ENCODE peak calls at places on chromosome 15, in four cellular contexts. One of them, this sample, is unnamed.

GRCh38 chr15:39888809-39889208 is 31.3 kb downstream of the GPR176 start:
- DNase-seq in A549: no peak
- DNase-seq in endothelial cell of umbilical vein: no peak
- DNase-seq in GM12878: no peak
- DNase-seq in this sample: peak; percentile 14

GRCh38 chr15:62482715-62483429 is 317.8 kb upstream of the C2CD4B start:
- DNase-seq in A549: peak; percentile 57
- DNase-seq in GM12878: peak; percentile 75
- DNase-seq in endothelial cell of umbilical vein: no peak
- DNase-seq in this sample: peak; percentile 69

GRCh38 chr15:44216958-44217357 is 21.9 kb upstream of the FRMD5 start:
- DNase-seq in endothelial cell of umbilical vein: no peak
- DNase-seq in A549: no peak
- DNase-seq in GM12878: no peak
- DNase-seq in this sample: no peak

GRCh38 chr15:98668566-98669308 is 20.4 kb downstream of the IGF1R start:
- DNase-seq in endothelial cell of umbilical vein: peak; percentile 75
- DNase-seq in GM12878: peak; percentile 38
- DNase-seq in A549: no peak
- DNase-seq in this sample: no peak

GRCh38 chr15:52306270-52306669 is 10.7 kb upstream of the MYO5C start:
- DNase-seq in A549: peak; percentile 47
- DNase-seq in GM12878: no peak
- DNase-seq in endothelial cell of umbilical vein: peak; percentile 33
- DNase-seq in this sample: no peak

GRCh38 chr15:92725171-92725570 is 69.6 kb upstream of the FAM174B start:
- DNase-seq in endothelial cell of umbilical vein: no peak
- DNase-seq in GM12878: no peak
- DNase-seq in A549: no peak
- DNase-seq in this sample: no peak

GRCh38 chr15:97961067-97961954 is 808 bp downstream of the ARRDC4 start:
- DNase-seq in GM12878: no peak
- DNase-seq in endothelial cell of umbilical vein: no peak
- DNase-seq in A549: no peak
- DNase-seq in this sample: peak; percentile 34

GRCh38 chr15:48936666-48937065 is 27.1 kb downstream of the SHC4 start:
- DNase-seq in A549: no peak
- DNase-seq in GM12878: no peak
- DNase-seq in endothelial cell of umbilical vein: no peak
- DNase-seq in this sample: no peak

GRCh38 chr15:89367485-89368451 is 33.1 kb upstream of the POLG start:
- DNase-seq in A549: peak; percentile 64
- DNase-seq in GM12878: no peak
- DNase-seq in endothelial cell of umbilical vein: no peak
- DNase-seq in this sample: no peak
- TF ChIP-seq MYC in A549: no peak
- TF ChIP-seq MYC in GM12878: no peak
- TF ChIP-seq MYC in endothelial cell of umbilical vein: no peak
- TF ChIP-seq MYC in this sample: no peak

DNA sequence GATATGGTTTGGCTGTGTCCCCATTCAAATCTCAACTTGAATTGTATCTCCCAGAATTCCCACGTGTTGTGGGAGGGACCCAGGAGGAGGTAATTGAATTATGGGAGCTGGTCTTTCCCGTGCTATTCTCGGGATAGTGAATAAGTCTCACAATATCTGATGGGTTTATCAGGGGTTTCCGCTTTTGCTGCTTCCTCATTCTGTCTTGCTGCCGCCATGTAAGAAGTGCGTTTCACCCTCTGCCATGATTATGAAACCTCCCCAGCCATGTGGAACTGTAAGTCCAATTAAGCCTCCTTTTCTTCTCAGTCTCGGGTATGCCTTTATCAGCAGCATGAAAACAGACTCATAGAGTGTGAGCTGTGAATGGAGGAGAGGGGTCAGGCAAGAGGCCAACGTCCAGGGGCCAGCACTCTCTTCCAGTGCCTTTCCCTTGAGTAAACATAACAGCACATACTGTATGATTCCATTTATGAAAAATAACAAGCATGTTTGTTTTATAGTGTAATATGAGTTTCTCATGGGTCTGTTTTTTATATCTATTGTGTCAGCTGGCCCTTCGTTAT is 16.3 kb upstream of the LCTL start:
- DNase-seq in endothelial cell of umbilical vein: peak; percentile 77
- DNase-seq in GM12878: no peak
- DNase-seq in A549: no peak
- DNase-seq in this sample: peak; percentile 28
- TF ChIP-seq POLR2A in endothelial cell of umbilical vein: no peak
- TF ChIP-seq POLR2A in GM12878: no peak
- TF ChIP-seq POLR2A in A549: no peak
- TF ChIP-seq POLR2A in this sample: no peak

GRCh38 chr15:22954798-22955543 is 25.2 kb downstream of the CYFIP1 start:
- DNase-seq in A549: no peak
- DNase-seq in GM12878: no peak
- DNase-seq in endothelial cell of umbilical vein: no peak
- DNase-seq in this sample: no peak
- TF ChIP-seq CTCF in A549: no peak
- TF ChIP-seq CTCF in GM12878: no peak
- TF ChIP-seq CTCF in endothelial cell of umbilical vein: no peak
- TF ChIP-seq CTCF in this sample: no peak

DNA sequence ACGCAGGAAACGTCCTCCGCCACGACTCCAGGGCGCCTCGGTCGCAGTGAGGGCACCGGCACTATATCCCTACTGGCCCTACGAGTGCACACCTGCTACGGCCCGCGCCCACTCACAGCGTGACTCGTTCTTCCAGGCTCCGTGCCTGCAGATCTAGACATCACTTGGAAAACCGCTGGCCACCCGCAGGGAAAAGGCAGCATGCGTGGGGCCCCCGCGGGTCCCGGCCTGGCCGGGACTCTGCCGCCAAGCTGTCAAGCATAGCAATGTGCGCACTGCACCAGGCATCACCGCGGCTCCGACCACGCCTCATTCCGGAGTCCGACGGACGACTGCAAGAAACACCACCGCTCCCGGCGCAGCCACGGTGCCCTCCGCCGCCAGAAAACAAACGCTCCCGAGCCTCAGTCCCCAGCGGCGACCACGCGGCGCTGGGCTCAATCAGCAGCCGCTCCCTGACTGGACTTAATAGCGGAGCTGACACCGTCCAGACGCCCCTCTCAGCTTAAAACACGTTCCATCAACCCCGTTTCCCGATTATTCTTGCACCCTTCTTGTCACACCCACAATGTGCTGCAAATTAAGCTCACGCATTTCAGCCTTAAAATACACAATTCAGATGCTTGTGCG is 984 bp downstream of the CYFIP1 start:
- DNase-seq in endothelial cell of umbilical vein: peak; percentile 59
- DNase-seq in A549: peak; percentile 73
- DNase-seq in GM12878: no peak
- DNase-seq in this sample: peak; percentile 81
- TF ChIP-seq MYC in endothelial cell of umbilical vein: no peak
- TF ChIP-seq MYC in A549: no peak
- TF ChIP-seq MYC in GM12878: no peak
- TF ChIP-seq MYC in this sample: peak; percentile 74

DNA sequence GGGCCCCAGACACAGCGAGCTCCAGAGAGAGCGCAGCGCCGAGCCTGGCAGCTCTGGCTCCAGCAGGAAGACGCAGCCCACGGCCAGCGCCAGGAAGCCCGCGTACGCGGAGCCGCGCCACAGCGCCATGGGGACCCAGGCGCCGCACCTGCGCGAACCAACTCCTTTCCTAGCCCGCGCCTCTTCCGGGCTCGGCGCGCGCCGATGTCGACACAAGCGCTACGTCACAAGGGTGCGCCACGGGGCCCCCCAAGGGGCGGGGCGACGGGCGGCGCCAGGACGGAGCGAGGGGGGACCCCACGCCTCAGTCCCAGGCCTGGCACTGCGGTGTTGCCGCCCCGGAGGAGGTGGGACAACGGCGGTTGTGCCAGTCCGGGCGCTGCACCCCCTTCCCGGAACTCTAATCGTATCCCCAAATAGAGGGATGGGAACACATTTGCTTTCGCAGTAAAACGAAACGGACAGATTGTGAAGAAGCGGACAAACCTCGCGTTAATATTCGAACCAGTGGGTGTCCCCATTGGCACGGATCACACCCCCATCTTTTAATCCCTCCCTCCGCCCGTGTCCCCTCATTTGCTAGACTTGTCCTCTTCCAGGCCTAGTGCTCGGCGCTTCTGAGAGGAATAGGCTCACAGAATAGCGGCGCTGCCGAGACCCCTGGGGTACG is at the start of gene ADPGK:
- DNase-seq in GM12878: peak; percentile 70
- DNase-seq in endothelial cell of umbilical vein: peak; percentile 94
- DNase-seq in A549: peak; percentile 96
- DNase-seq in this sample: peak; percentile 93
- TF ChIP-seq POLR2A in GM12878: peak; percentile 98
- TF ChIP-seq POLR2A in endothelial cell of umbilical vein: peak; percentile 92
- TF ChIP-seq POLR2A in A549: peak; percentile 92
- TF ChIP-seq POLR2A in this sample: peak; percentile 96

DNA sequence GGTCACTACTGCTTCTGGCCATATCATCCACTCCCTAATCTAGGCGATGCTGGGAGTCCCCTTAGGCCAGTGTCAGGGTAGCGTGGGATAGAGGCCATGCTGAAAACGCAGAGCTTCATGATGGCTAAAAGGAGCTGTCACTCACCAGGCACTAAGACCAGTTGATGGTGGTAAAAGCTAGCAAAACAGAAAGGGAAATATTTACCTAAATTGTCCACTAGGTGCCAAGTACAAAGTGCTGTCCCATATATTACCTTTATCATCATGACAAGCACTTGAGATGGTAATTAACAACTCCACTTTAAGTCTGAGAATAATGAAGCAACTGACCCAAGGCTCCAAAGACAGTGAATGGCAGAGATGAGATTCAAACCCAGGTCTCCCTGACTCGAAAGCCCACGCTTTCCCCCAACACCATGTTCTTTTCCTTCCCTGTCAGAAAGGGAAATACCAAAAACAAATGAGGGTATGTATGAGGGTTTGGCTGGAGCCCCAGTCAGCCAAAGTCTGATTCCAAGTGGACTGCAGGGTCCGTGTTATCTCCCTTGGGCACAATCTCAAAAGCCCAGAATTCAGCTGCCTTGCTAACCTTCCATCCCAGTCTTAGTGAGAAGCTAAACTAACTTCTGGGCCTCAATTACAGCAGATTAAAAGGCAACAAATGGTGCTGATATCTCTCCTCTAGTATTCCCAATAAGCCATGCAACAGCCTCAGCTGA is 84.7 kb downstream of the RBPMS2 start:
- DNase-seq in endothelial cell of umbilical vein: no peak
- DNase-seq in GM12878: no peak
- DNase-seq in A549: no peak
- DNase-seq in this sample: no peak
- TF ChIP-seq CTCF in endothelial cell of umbilical vein: no peak
- TF ChIP-seq CTCF in GM12878: peak; percentile 3
- TF ChIP-seq CTCF in A549: peak; percentile 8
- TF ChIP-seq CTCF in this sample: no peak

GRCh38 chr15:38002883-38003477 is 68.5 kb downstream of the TMCO5A start:
- DNase-seq in A549: peak; percentile 66
- DNase-seq in GM12878: peak; percentile 38
- DNase-seq in endothelial cell of umbilical vein: peak; percentile 75
- DNase-seq in this sample: peak; percentile 67
- TF ChIP-seq MYC in A549: no peak
- TF ChIP-seq MYC in GM12878: no peak
- TF ChIP-seq MYC in endothelial cell of umbilical vein: no peak
- TF ChIP-seq MYC in this sample: no peak

GRCh38 chr15:59178151-59178705 is 28.4 kb upstream of the LDHAL6B start:
- DNase-seq in GM12878: no peak
- DNase-seq in endothelial cell of umbilical vein: no peak
- DNase-seq in A549: no peak
- DNase-seq in this sample: no peak

GRCh38 chr15:59176653-59177444 is 29.8 kb upstream of the LDHAL6B start:
- DNase-seq in A549: no peak
- DNase-seq in GM12878: no peak
- DNase-seq in endothelial cell of umbilical vein: no peak
- DNase-seq in this sample: no peak

GRCh38 chr15:59185725-59186124 is 20.9 kb upstream of the LDHAL6B start:
- DNase-seq in GM12878: no peak
- DNase-seq in endothelial cell of umbilical vein: no peak
- DNase-seq in A549: peak; percentile 36
- DNase-seq in this sample: peak; percentile 30

GRCh38 chr15:59177445-59177728 is 29.3 kb upstream of the LDHAL6B start:
- DNase-seq in A549: no peak
- DNase-seq in GM12878: no peak
- DNase-seq in endothelial cell of umbilical vein: no peak
- DNase-seq in this sample: no peak

DNA sequence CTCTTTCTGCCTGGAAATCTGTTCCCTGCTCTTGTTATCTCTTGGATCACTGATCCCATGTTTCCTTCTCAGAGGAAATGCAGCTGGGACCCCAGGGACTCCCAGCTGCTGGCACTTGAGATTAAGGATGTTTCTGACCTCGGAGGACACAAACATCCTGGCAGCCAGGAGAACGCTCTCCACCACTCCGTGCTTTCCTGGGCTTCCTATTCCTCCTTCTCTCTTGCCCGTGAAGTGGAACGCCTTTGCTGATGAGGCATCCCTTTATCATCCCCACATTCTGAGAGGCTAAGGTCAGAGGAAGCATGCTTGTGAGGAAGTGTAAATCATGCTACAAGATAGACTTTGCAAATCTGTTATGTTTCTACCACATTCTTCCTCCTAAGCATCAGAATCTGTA is 25.7 kb upstream of the LDHAL6B start:
- DNase-seq in endothelial cell of umbilical vein: peak; percentile 48
- DNase-seq in A549: no peak
- DNase-seq in GM12878: no peak
- DNase-seq in this sample: no peak
- TF ChIP-seq POLR2A in endothelial cell of umbilical vein: no peak
- TF ChIP-seq POLR2A in A549: no peak
- TF ChIP-seq POLR2A in GM12878: no peak
- TF ChIP-seq POLR2A in this sample: no peak

DNA sequence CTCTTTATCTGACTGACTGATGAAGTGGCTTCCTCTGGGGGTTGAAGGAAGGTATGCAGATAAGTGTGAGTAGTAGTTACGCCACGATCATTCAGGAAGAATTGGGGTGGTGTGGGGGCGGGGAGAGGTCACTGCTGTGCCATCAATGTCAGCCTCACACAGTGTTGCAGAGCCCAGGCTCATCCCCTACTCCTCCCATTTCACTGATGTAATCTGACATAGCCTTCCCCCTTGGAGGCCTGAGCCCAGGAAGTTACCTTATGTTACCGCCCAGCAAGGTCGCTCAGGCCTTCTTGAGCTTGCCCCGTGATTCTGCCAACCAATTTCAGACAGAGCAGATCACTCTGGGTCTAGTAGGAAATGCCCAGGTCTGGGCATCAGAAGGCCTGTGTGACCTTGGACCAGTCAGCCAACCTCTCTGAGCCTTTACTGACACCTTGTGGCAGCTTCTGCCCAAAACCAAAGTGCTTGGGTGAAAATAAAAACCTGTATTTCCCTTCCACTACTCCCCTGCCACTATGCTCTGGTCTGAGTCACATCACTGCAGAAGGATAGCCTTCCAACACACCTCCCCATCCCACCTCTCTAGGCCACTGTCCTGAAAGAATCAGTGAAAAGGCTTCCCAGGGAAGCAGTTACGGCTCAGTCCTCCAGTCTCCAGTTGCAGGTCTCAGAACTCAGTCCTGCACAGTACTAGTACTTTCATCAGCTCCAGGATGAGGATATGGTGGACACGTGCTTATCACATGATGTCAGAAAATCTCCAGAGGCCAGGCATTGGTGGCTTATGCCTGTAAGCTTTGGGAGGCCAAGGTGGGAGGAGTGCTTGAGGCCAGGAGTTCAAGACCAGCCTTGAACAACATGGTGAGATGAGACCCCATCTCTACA is 28.1 kb upstream of the INSYN1 start:
- DNase-seq in A549: peak; percentile 36
- DNase-seq in endothelial cell of umbilical vein: no peak
- DNase-seq in GM12878: no peak
- DNase-seq in this sample: peak; percentile 24
- TF ChIP-seq CTCF in A549: peak; percentile 47
- TF ChIP-seq CTCF in endothelial cell of umbilical vein: no peak
- TF ChIP-seq CTCF in GM12878: no peak
- TF ChIP-seq CTCF in this sample: no peak

GRCh38 chr15:77824361-77824985 is 191.8 kb upstream of the LINGO1 start:
- DNase-seq in endothelial cell of umbilical vein: no peak
- DNase-seq in A549: no peak
- DNase-seq in GM12878: no peak
- DNase-seq in this sample: no peak
- TF ChIP-seq MYC in endothelial cell of umbilical vein: no peak
- TF ChIP-seq MYC in A549: no peak
- TF ChIP-seq MYC in GM12878: no peak
- TF ChIP-seq MYC in this sample: no peak